ENCODE peak calls at places on chromosome 19, in five cellular contexts. K is brain pericyte; Q is GM13976; T is CD4-positive, alpha-beta T cell; J is left cardiac atrium. V is an unnamed sample.

GRCh38 chr19:49894879-49895565 is 1.7 kb downstream of the IL4I1 start:
- DNase-seq in K (no peak), Q (peak; percentile 71), T (no peak), J (no peak), V (peak; percentile 61)

GRCh38 chr19:17289489-17289888 is 7.8 kb downstream of the ANKLE1 start:
- DNase-seq in K (no peak), Q (peak; percentile 86), T (no peak), J (peak; percentile 86), V (peak; percentile 88)

GRCh38 chr19:50508850-50509190 is 2.2 kb downstream of the JOSD2 start:
- DNase-seq in K (no peak), Q (no peak), T (no peak), J (no peak), V (no peak)

GRCh38 chr19:10462557-10462956 is 40.6 kb downstream of the KEAP1 start:
- DNase-seq in K (no peak), Q (peak; percentile 7), T (no peak), J (no peak), V (no peak)

GRCh38 chr19:752652-753517 is 2.0 kb downstream of the MISP start:
- DNase-seq in K (peak; percentile 95), Q (no peak), T (no peak), J (peak; percentile 68), V (no peak)

GRCh38 chr19:6744381-6745288 is 5.2 kb downstream of the TRIP10 start:
- DNase-seq in K (no peak), Q (no peak), T (no peak), J (peak; percentile 91), V (no peak)

GRCh38 chr19:3095375-3096191 is 1.4 kb downstream of the GNA11 start:
- DNase-seq in K (no peak), Q (no peak), T (peak; percentile 54), J (no peak), V (peak; percentile 62)

GRCh38 chr19:29708553-29709439 is 6.3 kb downstream of the C19orf12 start:
- DNase-seq in K (peak; percentile 24), Q (no peak), T (no peak), J (no peak), V (no peak)

GRCh38 chr19:16193466-16193865 is 4.2 kb upstream of the AP1M1 start:
- DNase-seq in K (no peak), Q (no peak), T (no peak), J (no peak), V (no peak)

V was measured in GM20000.